ENCODE peak calls at places on chromosome 17, in ten cellular contexts. One of them, this sample, is unnamed.
A peak's percentile ranks its signal among the peaks of the same experiment; 100 is the strongest.

GRCh38 chr17:37743875-37744632 is 805 bp downstream of the HNF1B start:
- DNase-seq in thyroid gland: no peak
- DNase-seq in right lobe of liver: peak; percentile 47
- DNase-seq in uterus: no peak
- DNase-seq in ovary: no peak
- DNase-seq in stomach: peak; percentile 58
- DNase-seq in A549: peak; percentile 68
- DNase-seq in HepG2: peak; percentile 61
- DNase-seq in gastrocnemius medialis: no peak
- DNase-seq in heart left ventricle: no peak
- DNase-seq in this sample: no peak

GRCh38 chr17:18139949-18140348 is 31.4 kb downstream of the MYO15A start:
- DNase-seq in HepG2: peak; percentile 39
- DNase-seq in gastrocnemius medialis: no peak
- DNase-seq in thyroid gland: no peak
- DNase-seq in A549: peak; percentile 41
- DNase-seq in ovary: no peak
- DNase-seq in stomach: no peak
- DNase-seq in heart left ventricle: no peak
- DNase-seq in uterus: no peak
- DNase-seq in right lobe of liver: no peak
- DNase-seq in this sample: no peak

GRCh38 chr17:27241346-27241946 is 52.5 kb upstream of the WSB1 start:
- DNase-seq in right lobe of liver: no peak
- DNase-seq in HepG2: no peak
- DNase-seq in thyroid gland: peak; percentile 55
- DNase-seq in ovary: no peak
- DNase-seq in uterus: no peak
- DNase-seq in gastrocnemius medialis: no peak
- DNase-seq in heart left ventricle: no peak
- DNase-seq in A549: no peak
- DNase-seq in stomach: no peak
- DNase-seq in this sample: no peak

GRCh38 chr17:18324140-18325049 is 9.3 kb downstream of the SMCR8 start:
- DNase-seq in uterus: no peak
- DNase-seq in HepG2: no peak
- DNase-seq in right lobe of liver: no peak
- DNase-seq in gastrocnemius medialis: no peak
- DNase-seq in A549: no peak
- DNase-seq in heart left ventricle: no peak
- DNase-seq in ovary: no peak
- DNase-seq in stomach: no peak
- DNase-seq in thyroid gland: no peak
- DNase-seq in this sample: no peak

GRCh38 chr17:74919440-74920305 is 3.4 kb downstream of the USH1G start:
- DNase-seq in gastrocnemius medialis: no peak
- DNase-seq in stomach: peak; percentile 33
- DNase-seq in uterus: no peak
- DNase-seq in A549: peak; percentile 94
- DNase-seq in ovary: no peak
- DNase-seq in heart left ventricle: peak; percentile 64
- DNase-seq in HepG2: peak; percentile 64
- DNase-seq in right lobe of liver: no peak
- DNase-seq in thyroid gland: no peak
- DNase-seq in this sample: no peak

GRCh38 chr17:74512041-74512440 is 19.2 kb downstream of the CD300LB start:
- DNase-seq in heart left ventricle: no peak
- DNase-seq in A549: no peak
- DNase-seq in gastrocnemius medialis: peak; percentile 81
- DNase-seq in uterus: no peak
- DNase-seq in ovary: no peak
- DNase-seq in HepG2: no peak
- DNase-seq in stomach: no peak
- DNase-seq in thyroid gland: peak; percentile 70
- DNase-seq in right lobe of liver: no peak
- DNase-seq in this sample: no peak

GRCh38 chr17:11944587-11944986 is 52.7 kb downstream of the ZNF18 start:
- DNase-seq in ovary: no peak
- DNase-seq in right lobe of liver: no peak
- DNase-seq in uterus: no peak
- DNase-seq in A549: no peak
- DNase-seq in gastrocnemius medialis: no peak
- DNase-seq in heart left ventricle: no peak
- DNase-seq in thyroid gland: no peak
- DNase-seq in HepG2: no peak
- DNase-seq in stomach: no peak
- DNase-seq in this sample: no peak

GRCh38 chr17:66302761-66303626 is 581 bp downstream of the PRKCA start:
- DNase-seq in thyroid gland: peak; percentile 80
- DNase-seq in heart left ventricle: peak; percentile 79
- DNase-seq in A549: peak; percentile 58
- DNase-seq in stomach: peak; percentile 68
- DNase-seq in uterus: peak; percentile 51
- DNase-seq in ovary: peak; percentile 61
- DNase-seq in HepG2: peak; percentile 70
- DNase-seq in gastrocnemius medialis: peak; percentile 34
- DNase-seq in right lobe of liver: peak; percentile 66
- DNase-seq in this sample: peak; percentile 15

GRCh38 chr17:2222901-2223616 is 80.5 kb downstream of the SMG6 start:
- DNase-seq in right lobe of liver: peak; percentile 40
- DNase-seq in heart left ventricle: no peak
- DNase-seq in stomach: peak; percentile 32
- DNase-seq in thyroid gland: peak; percentile 32
- DNase-seq in uterus: peak; percentile 77
- DNase-seq in A549: no peak
- DNase-seq in ovary: peak; percentile 45
- DNase-seq in gastrocnemius medialis: peak; percentile 75
- DNase-seq in HepG2: no peak
- DNase-seq in this sample: no peak

GRCh38 chr17:39096435-39097158 is 54.8 kb downstream of the PLXDC1 start:
- DNase-seq in thyroid gland: no peak
- DNase-seq in heart left ventricle: no peak
- DNase-seq in stomach: no peak
- DNase-seq in ovary: peak; percentile 67
- DNase-seq in right lobe of liver: no peak
- DNase-seq in A549: no peak
- DNase-seq in gastrocnemius medialis: no peak
- DNase-seq in HepG2: no peak
- DNase-seq in uterus: no peak
- DNase-seq in this sample: no peak

GRCh38 chr17:13393841-13394710 is 207.7 kb downstream of the HS3ST3A1 start:
- DNase-seq in right lobe of liver: no peak
- DNase-seq in gastrocnemius medialis: no peak
- DNase-seq in uterus: no peak
- DNase-seq in heart left ventricle: no peak
- DNase-seq in A549: no peak
- DNase-seq in ovary: no peak
- DNase-seq in HepG2: no peak
- DNase-seq in thyroid gland: no peak
- DNase-seq in stomach: no peak
- DNase-seq in this sample: no peak

GRCh38 chr17:19570497-19571151 is 37.0 kb downstream of the SLC47A1 start:
- DNase-seq in HepG2: no peak
- DNase-seq in gastrocnemius medialis: no peak
- DNase-seq in thyroid gland: no peak
- DNase-seq in stomach: no peak
- DNase-seq in uterus: no peak
- DNase-seq in ovary: no peak
- DNase-seq in heart left ventricle: no peak
- DNase-seq in A549: no peak
- DNase-seq in right lobe of liver: no peak
- DNase-seq in this sample: no peak

GRCh38 chr17:19569785-19570496 is 36.3 kb downstream of the SLC47A1 start:
- DNase-seq in right lobe of liver: no peak
- DNase-seq in thyroid gland: peak; percentile 29
- DNase-seq in stomach: no peak
- DNase-seq in HepG2: no peak
- DNase-seq in heart left ventricle: no peak
- DNase-seq in uterus: no peak
- DNase-seq in gastrocnemius medialis: peak; percentile 49
- DNase-seq in ovary: no peak
- DNase-seq in A549: no peak
- DNase-seq in this sample: no peak

GRCh38 chr17:19566176-19566575 is 32.5 kb downstream of the SLC47A1 start:
- DNase-seq in A549: no peak
- DNase-seq in ovary: no peak
- DNase-seq in stomach: no peak
- DNase-seq in right lobe of liver: no peak
- DNase-seq in thyroid gland: no peak
- DNase-seq in uterus: no peak
- DNase-seq in gastrocnemius medialis: no peak
- DNase-seq in heart left ventricle: no peak
- DNase-seq in HepG2: no peak
- DNase-seq in this sample: no peak

GRCh38 chr17:19567216-19568015 is 33.8 kb downstream of the SLC47A1 start:
- DNase-seq in ovary: no peak
- DNase-seq in right lobe of liver: no peak
- DNase-seq in stomach: no peak
- DNase-seq in A549: no peak
- DNase-seq in thyroid gland: no peak
- DNase-seq in gastrocnemius medialis: no peak
- DNase-seq in heart left ventricle: no peak
- DNase-seq in uterus: no peak
- DNase-seq in HepG2: no peak
- DNase-seq in this sample: no peak

DNA sequence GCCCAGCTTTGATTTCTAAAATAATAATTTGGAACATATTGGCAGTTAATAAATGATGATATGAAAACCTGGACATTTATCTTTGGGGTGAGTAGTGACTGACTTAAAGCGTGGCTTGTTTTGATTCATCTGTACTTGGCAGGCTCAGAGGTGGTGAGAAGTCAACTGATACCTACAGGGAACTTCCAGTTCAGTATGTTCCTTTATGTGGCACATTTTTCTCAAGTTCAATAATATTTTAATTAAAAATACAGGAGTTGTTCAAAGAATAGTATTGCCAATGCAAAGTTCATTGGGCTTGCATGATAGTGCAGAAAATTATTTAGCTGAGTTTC is 34.3 kb downstream of the SLC47A1 start:
- DNase-seq in ovary: no peak
- DNase-seq in uterus: no peak
- DNase-seq in A549: no peak
- DNase-seq in right lobe of liver: no peak
- DNase-seq in thyroid gland: no peak
- DNase-seq in stomach: no peak
- DNase-seq in HepG2: no peak
- DNase-seq in gastrocnemius medialis: no peak
- DNase-seq in heart left ventricle: no peak
- DNase-seq in this sample: no peak
- TF ChIP-seq POLR2A in ovary: no peak
- TF ChIP-seq POLR2A in uterus: no peak
- TF ChIP-seq POLR2A in A549: no peak
- TF ChIP-seq POLR2A in right lobe of liver: no peak
- TF ChIP-seq POLR2A in thyroid gland: no peak
- TF ChIP-seq POLR2A in stomach: no peak
- TF ChIP-seq POLR2A in HepG2: no peak
- TF ChIP-seq POLR2A in gastrocnemius medialis: no peak
- TF ChIP-seq POLR2A in heart left ventricle: no peak
- TF ChIP-seq POLR2A in this sample: no peak

GRCh38 chr17:57356153-57356721 is 99.9 kb downstream of the MSI2 start:
- DNase-seq in ovary: no peak
- DNase-seq in thyroid gland: no peak
- DNase-seq in heart left ventricle: no peak
- DNase-seq in A549: no peak
- DNase-seq in stomach: peak; percentile 1
- DNase-seq in uterus: no peak
- DNase-seq in right lobe of liver: no peak
- DNase-seq in HepG2: no peak
- DNase-seq in gastrocnemius medialis: no peak
- DNase-seq in this sample: no peak
- TF ChIP-seq POLR2A in ovary: no peak
- TF ChIP-seq POLR2A in thyroid gland: no peak
- TF ChIP-seq POLR2A in heart left ventricle: no peak
- TF ChIP-seq POLR2A in A549: no peak
- TF ChIP-seq POLR2A in stomach: no peak
- TF ChIP-seq POLR2A in uterus: no peak
- TF ChIP-seq POLR2A in right lobe of liver: no peak
- TF ChIP-seq POLR2A in HepG2: no peak
- TF ChIP-seq POLR2A in gastrocnemius medialis: no peak
- TF ChIP-seq POLR2A in this sample: no peak

GRCh38 chr17:41648411-41649195 is 24.2 kb upstream of the KRT17 start:
- DNase-seq in right lobe of liver: peak; percentile 87
- DNase-seq in HepG2: peak; percentile 75
- DNase-seq in stomach: peak; percentile 90
- DNase-seq in gastrocnemius medialis: peak; percentile 57
- DNase-seq in uterus: peak; percentile 82
- DNase-seq in A549: peak; percentile 93
- DNase-seq in heart left ventricle: peak; percentile 91
- DNase-seq in thyroid gland: peak; percentile 91
- DNase-seq in ovary: peak; percentile 79
- DNase-seq in this sample: peak; percentile 88
- TF ChIP-seq POLR2A in right lobe of liver: no peak
- TF ChIP-seq POLR2A in HepG2: no peak
- TF ChIP-seq POLR2A in stomach: no peak
- TF ChIP-seq POLR2A in gastrocnemius medialis: no peak
- TF ChIP-seq POLR2A in uterus: no peak
- TF ChIP-seq POLR2A in A549: peak; percentile 38
- TF ChIP-seq POLR2A in heart left ventricle: no peak
- TF ChIP-seq POLR2A in thyroid gland: no peak
- TF ChIP-seq POLR2A in ovary: no peak
- TF ChIP-seq POLR2A in this sample: no peak

GRCh38 chr17:64506201-64506575 is at the start of gene DDX5:
- DNase-seq in ovary: peak; percentile 97
- DNase-seq in A549: peak; percentile 97
- DNase-seq in right lobe of liver: peak; percentile 97
- DNase-seq in uterus: peak; percentile 97
- DNase-seq in HepG2: peak; percentile 97
- DNase-seq in thyroid gland: peak; percentile 99
- DNase-seq in gastrocnemius medialis: peak; percentile 97
- DNase-seq in heart left ventricle: peak; percentile 98
- DNase-seq in stomach: peak; percentile 98
- DNase-seq in this sample: peak; percentile 83

GRCh38 chr17:64508683-64509082 is 1.9 kb downstream of the CEP95 start:
- DNase-seq in uterus: no peak
- DNase-seq in gastrocnemius medialis: no peak
- DNase-seq in thyroid gland: no peak
- DNase-seq in ovary: no peak
- DNase-seq in heart left ventricle: no peak
- DNase-seq in right lobe of liver: no peak
- DNase-seq in HepG2: no peak
- DNase-seq in stomach: no peak
- DNase-seq in A549: no peak
- DNase-seq in this sample: no peak

GRCh38 chr17:64506576-64507417 is at the start of gene CEP95:
- DNase-seq in uterus: peak; percentile 99
- DNase-seq in HepG2: peak; percentile 97
- DNase-seq in gastrocnemius medialis: peak; percentile 94
- DNase-seq in right lobe of liver: peak; percentile 93
- DNase-seq in stomach: peak; percentile 93
- DNase-seq in heart left ventricle: peak; percentile 96
- DNase-seq in A549: no peak
- DNase-seq in ovary: peak; percentile 97
- DNase-seq in thyroid gland: peak; percentile 94
- DNase-seq in this sample: peak; percentile 11

GRCh38 chr17:64509179-64509578 is 2.4 kb downstream of the CEP95 start:
- DNase-seq in gastrocnemius medialis: no peak
- DNase-seq in ovary: no peak
- DNase-seq in stomach: no peak
- DNase-seq in heart left ventricle: no peak
- DNase-seq in uterus: no peak
- DNase-seq in right lobe of liver: no peak
- DNase-seq in thyroid gland: no peak
- DNase-seq in HepG2: no peak
- DNase-seq in A549: no peak
- DNase-seq in this sample: no peak

GRCh38 chr17:64507418-64507766 is 615 bp downstream of the CEP95 start:
- DNase-seq in ovary: no peak
- DNase-seq in HepG2: peak; percentile 76
- DNase-seq in heart left ventricle: no peak
- DNase-seq in A549: peak; percentile 67
- DNase-seq in uterus: peak; percentile 33
- DNase-seq in stomach: no peak
- DNase-seq in thyroid gland: peak; percentile 28
- DNase-seq in gastrocnemius medialis: no peak
- DNase-seq in right lobe of liver: no peak
- DNase-seq in this sample: peak; percentile 13
- TF ChIP-seq POLR2A in ovary: no peak
- TF ChIP-seq POLR2A in HepG2: no peak
- TF ChIP-seq POLR2A in heart left ventricle: no peak
- TF ChIP-seq POLR2A in A549: no peak
- TF ChIP-seq POLR2A in uterus: no peak
- TF ChIP-seq POLR2A in stomach: no peak
- TF ChIP-seq POLR2A in thyroid gland: no peak
- TF ChIP-seq POLR2A in gastrocnemius medialis: no peak
- TF ChIP-seq POLR2A in right lobe of liver: no peak
- TF ChIP-seq POLR2A in this sample: no peak